ENCODE peak calls at places on chromosomes 1 and 21, in six cellular contexts. A is T47D; C is HuH-7; B is brain microvascular endothelial cell; T is NCI-H2081; Q is CD4-positive, alpha-beta memory T cell. U is an unnamed sample.

GRCh38 chr1:118123436-118123835 is 61.6 kb downstream of the SPAG17 start:
- DNase-seq in C (no peak), B (no peak), T (peak), A (no peak), Q (no peak), U (no peak)

GRCh38 chr1:60504206-60504868 is 430.8 kb upstream of the C1orf87 start:
- DNase-seq in T (no peak), A (no peak), C (no peak), Q (no peak), B (no peak), U (no peak)

GRCh38 chr1:193040011-193040410 is 19.1 kb downstream of the UCHL5 start:
- DNase-seq in A (no peak), T (no peak), C (no peak), Q (no peak), B (no peak), U (no peak)

GRCh38 chr1:41935226-41935625 is 16.5 kb upstream of the HIVEP3 start:
- DNase-seq in C (no peak), A (no peak), Q (no peak), T (no peak), B (no peak), U (peak)

GRCh38 chr1:185644531-185644930 is 89.7 kb upstream of the HMCN1 start:
- DNase-seq in B (no peak), A (no peak), C (no peak), Q (no peak), T (no peak), U (peak)

GRCh38 chr1:155960081-155960745 is 18.1 kb downstream of the ARHGEF2 start:
- DNase-seq in Q (no peak), C (no peak), T (no peak), A (no peak), B (no peak), U (no peak)

GRCh38 chr1:205228052-205228451 is 306 bp downstream of the TMCC2 start:
- DNase-seq in T (no peak), C (no peak), B (no peak), Q (no peak), A (no peak), U (no peak)

GRCh38 chr21:17598437-17598836 is 14.3 kb downstream of the BTG3 start:
- DNase-seq in T (no peak), B (no peak), A (no peak), C (no peak), Q (no peak), U (no peak)

GRCh38 chr1:169119405-169119804 is 12.9 kb downstream of the ATP1B1 start:
- DNase-seq in C (no peak), B (peak), T (no peak), A (no peak), Q (no peak), U (no peak)

GRCh38 chr1:44282704-44283426 is 69.6 kb downstream of the DMAP1 start:
- DNase-seq in Q (no peak), C (no peak), A (no peak), B (no peak), T (no peak), U (no peak)

GRCh38 chr1:231165371-231165770 is 3.5 kb downstream of the TRIM67 start:
- DNase-seq in Q (no peak), A (no peak), B (peak), C (no peak), T (no peak), U (peak)

GRCh38 chr1:206723500-206724472 is 39.1 kb downstream of the MAPKAPK2 start:
- DNase-seq in Q (no peak), T (no peak), A (no peak), B (no peak), C (no peak), U (peak)

GRCh38 chr1:225817611-225818061 is 7.7 kb downstream of the EPHX1 start:
- DNase-seq in C (no peak), B (peak), A (no peak), Q (no peak), T (peak), U (peak)

GRCh38 chr1:22949807-22950462 is 22.7 kb downstream of the LACTBL1 start:
- DNase-seq in A (no peak), B (no peak), T (no peak), Q (no peak), C (no peak), U (no peak)

GRCh38 chr1:216750031-216750627 is 26.9 kb upstream of the ESRRG start:
- DNase-seq in C (peak), T (peak), A (peak), Q (no peak), B (peak), U (peak)

GRCh38 chr1:93567255-93567918 is 114.2 kb downstream of the BCAR3 start:
- DNase-seq in T (no peak), Q (no peak), C (no peak), A (no peak), B (peak), U (peak)

U was measured in cardiac fibroblast.